ENCODE peak calls at places on chromosomes 13 and 19, in four cellular contexts. U is GM12878, S is K562, T is H1. C is an unnamed sample.

GRCh38 chr19:16095071-16095571 is 16.6 kb upstream of the RAB8A start:
- DNase-seq in U (no peak), S (no peak), T (no peak), C (no peak)

GRCh38 chr19:35357867-35358573 is at the start of gene FFAR3:
- DNase-seq in U (no peak), S (no peak), T (peak), C (no peak)

GRCh38 chr13:27189192-27189591 is 17.6 kb upstream of the USP12 start:
- DNase-seq in U (no peak), S (no peak), T (no peak), C (no peak)

GRCh38 chr19:19464339-19465098 is 50.8 kb downstream of the TSSK6 start:
- DNase-seq in U (no peak), S (no peak), T (no peak), C (no peak)

GRCh38 chr13:44667950-44668349 is 91.8 kb upstream of the TSC22D1 start:
- DNase-seq in U (no peak), S (no peak), T (no peak), C (no peak)

GRCh38 chr19:58356236-58356970 is 3.1 kb upstream of the A1BG start:
- DNase-seq in U (no peak), S (no peak), T (no peak), C (no peak)

GRCh38 chr13:66224644-66225043 is 1005.5 kb downstream of the PCDH9 start:
- DNase-seq in U (no peak), S (no peak), T (no peak), C (no peak)

GRCh38 chr19:17081672-17082630 is 6.4 kb downstream of the MYO9B start:
- DNase-seq in U (no peak), S (no peak), T (no peak), C (no peak)

GRCh38 chr19:35554076-35554475 is 8.7 kb downstream of the TMEM147 start:
- DNase-seq in U (no peak), S (no peak), T (no peak), C (no peak)

GRCh38 chr13:19644947-19645439 is 11.5 kb downstream of the MPHOSPH8 start:
- DNase-seq in U (no peak), S (no peak), T (no peak), C (no peak)

GRCh38 chr13:86856996-86857395 is 814.2 kb upstream of the SLITRK5 start:
- DNase-seq in U (no peak), S (no peak), T (no peak), C (peak)

GRCh38 chr13:32261567-32261966 is 53.6 kb downstream of the ZAR1L start:
- DNase-seq in U (no peak), S (peak), T (no peak), C (no peak)

GRCh38 chr19:7417671-7418324 is 69.1 kb downstream of the ARHGEF18 start:
- DNase-seq in U (no peak), S (peak), T (no peak), C (no peak)

GRCh38 chr19:42410371-42410770 is 16.8 kb downstream of the LIPE start:
- DNase-seq in U (no peak), S (no peak), T (no peak), C (no peak)

GRCh38 chr13:110248449-110249143 is 58.4 kb downstream of the COL4A1 start:
- DNase-seq in U (no peak), S (no peak), T (no peak), C (no peak)

GRCh38 chr13:26390203-26390602 is 136.3 kb downstream of the CDK8 start:
- DNase-seq in U (no peak), S (no peak), T (no peak), C (no peak)

GRCh38 chr13:24652346-24652745 is 27.9 kb upstream of the ATP12A start:
- DNase-seq in U (no peak), S (no peak), T (no peak), C (no peak)

GRCh38 chr19:7926727-7927604 is 1.0 kb upstream of the CTXN1 start:
- DNase-seq in U (no peak), S (no peak), T (no peak), C (no peak)

GRCh38 chr19:46904114-46905060 is 43.6 kb downstream of the ARHGAP35 start:
- DNase-seq in U (no peak), S (no peak), T (no peak), C (no peak)

GRCh38 chr19:12345197-12345596 is 11.8 kb upstream of the ZNF563 start:
- DNase-seq in U (no peak), S (no peak), T (no peak), C (no peak)

GRCh38 chr19:36245210-36246005 is 30.5 kb downstream of the ZNF146 start:
- DNase-seq in U (no peak), S (no peak), T (peak), C (no peak)

GRCh38 chr13:32176696-32177095 is 138.5 kb downstream of the ZAR1L start:
- DNase-seq in U (no peak), S (no peak), T (no peak), C (no peak)

GRCh38 chr19:56383826-56384605 is 9.3 kb downstream of the ZNF582 start:
- DNase-seq in U (no peak), S (no peak), T (no peak), C (no peak)

GRCh38 chr13:99230991-99231390 is 27.2 kb downstream of the GPR18 start:
- DNase-seq in U (no peak), S (no peak), T (no peak), C (no peak)

GRCh38 chr13:99227909-99228688 is 27.4 kb downstream of the UBAC2 start:
- DNase-seq in U (no peak), S (no peak), T (no peak), C (no peak)

GRCh38 chr13:99227331-99227900 is 26.8 kb downstream of the UBAC2 start:
- DNase-seq in U (no peak), S (no peak), T (no peak), C (no peak)

GRCh38 chr13:99226493-99226892 is 25.8 kb downstream of the UBAC2 start:
- DNase-seq in U (no peak), S (no peak), T (no peak), C (no peak)

GRCh38 chr13:99228737-99229691 is 28.4 kb downstream of the UBAC2 start:
- DNase-seq in U (peak), S (no peak), T (no peak), C (peak)
- TF ChIP-seq BRCA1 in U (no peak), S (no peak), T (no peak), C (no peak)

GRCh38 chr13:57629391-57629804 is 2.1 kb upstream of the PCDH17 start:
- DNase-seq in U (no peak), S (no peak), T (no peak), C (no peak)

GRCh38 chr13:57629821-57630235 is 1.7 kb upstream of the PCDH17 start:
- DNase-seq in U (no peak), S (peak), T (peak), C (no peak)

GRCh38 chr13:57627663-57628062 is 3.9 kb upstream of the PCDH17 start:
- DNase-seq in U (no peak), S (peak), T (no peak), C (no peak)

GRCh38 chr13:57624565-57625435 is 6.7 kb upstream of the PCDH17 start:
- DNase-seq in U (no peak), S (peak), T (no peak), C (peak)
- TF ChIP-seq HDAC2 in U (no peak), S (no peak), T (no peak), C (no peak)

GRCh38 chr13:36445806-36446423 is 13.6 kb downstream of the CCNA1 start:
- DNase-seq in U (no peak), S (no peak), T (no peak), C (no peak)
- TF ChIP-seq BRCA1 in U (no peak), S (no peak), T (no peak), C (no peak)

DNA sequence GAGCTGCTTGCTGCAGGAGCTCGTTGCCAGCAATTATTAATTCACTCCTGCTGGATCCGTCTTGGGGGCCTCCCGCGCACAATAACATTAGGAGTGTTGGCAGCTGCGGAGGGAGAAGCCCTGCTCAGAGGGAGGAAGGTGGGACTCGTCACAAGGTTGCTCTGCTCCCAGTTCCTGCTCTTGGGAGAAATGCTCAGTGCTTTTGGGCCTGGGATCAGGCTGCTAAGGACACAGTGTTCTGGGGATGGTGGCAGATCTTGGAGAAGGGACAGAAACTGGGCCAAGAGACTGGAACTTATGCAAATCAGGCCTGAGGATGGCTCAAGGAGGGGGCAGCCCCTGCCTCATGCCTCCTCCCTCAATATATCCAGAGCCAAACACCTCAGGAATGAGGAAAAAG is 78.9 kb upstream of the OLFM4 start:
- DNase-seq in U (no peak), S (no peak), T (no peak), C (no peak)
- TF ChIP-seq HDAC2 in U (no peak), S (no peak), T (no peak), C (no peak)

GRCh38 chr13:100883453-100883852 is 208.9 kb upstream of the TMTC4 start:
- DNase-seq in U (no peak), S (no peak), T (no peak), C (peak)

GRCh38 chr13:100879255-100879654 is 204.7 kb upstream of the TMTC4 start:
- DNase-seq in U (no peak), S (no peak), T (no peak), C (no peak)

GRCh38 chr13:100876044-100876403 is 201.4 kb upstream of the TMTC4 start:
- DNase-seq in U (no peak), S (no peak), T (no peak), C (no peak)

GRCh38 chr13:100880166-100880565 is 205.6 kb upstream of the TMTC4 start:
- DNase-seq in U (no peak), S (no peak), T (no peak), C (no peak)

GRCh38 chr13:100881291-100881864 is 206.8 kb upstream of the TMTC4 start:
- DNase-seq in U (no peak), S (no peak), T (no peak), C (no peak)
- TF ChIP-seq BRCA1 in U (no peak), S (no peak), T (no peak), C (no peak)

DNA sequence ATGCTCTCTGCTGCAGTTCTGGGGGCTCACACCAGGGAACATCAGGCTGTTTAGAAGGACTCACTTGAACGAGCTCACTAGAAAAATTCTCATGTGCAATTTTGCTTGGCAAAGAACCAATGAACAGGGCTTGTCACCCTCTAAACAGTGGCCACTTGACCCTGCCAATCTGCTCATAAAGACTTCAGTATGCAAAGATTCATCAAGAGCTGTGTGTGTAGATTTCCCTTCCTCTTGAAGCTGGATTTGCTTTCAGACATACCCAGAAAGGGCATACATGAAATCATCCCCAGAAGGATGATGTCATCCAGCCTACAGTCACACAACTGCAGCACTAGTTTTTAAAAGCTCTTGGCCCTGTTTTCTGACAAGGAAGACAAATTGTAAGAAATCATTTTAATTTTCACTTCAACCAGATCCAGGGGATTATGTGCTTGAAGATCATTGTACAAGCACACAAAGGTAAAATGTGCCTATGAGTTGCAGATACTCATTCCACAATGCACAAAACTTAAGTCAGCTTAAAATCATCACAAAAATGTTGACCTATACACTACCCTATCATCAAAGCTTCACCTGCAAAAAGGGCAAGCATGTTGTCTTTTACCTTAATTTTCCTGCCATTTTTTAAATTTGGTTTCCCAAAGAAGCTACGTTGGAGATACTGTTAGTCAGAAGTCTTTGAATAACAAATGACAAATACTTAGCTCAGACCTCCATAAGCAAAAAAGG is 5.2 kb upstream of the STK24 start:
- DNase-seq in U (no peak), S (no peak), T (no peak), C (no peak)
- TF ChIP-seq HDAC2 in U (no peak), S (no peak), T (no peak), C (no peak)

GRCh38 chr13:114088863-114089262 is 43.6 kb downstream of the RASA3 start:
- DNase-seq in U (no peak), S (no peak), T (no peak), C (no peak)

GRCh38 chr13:114088234-114088633 is 44.2 kb downstream of the RASA3 start:
- DNase-seq in U (no peak), S (no peak), T (no peak), C (no peak)

GRCh38 chr13:114090476-114090875 is 41.9 kb downstream of the RASA3 start:
- DNase-seq in U (no peak), S (no peak), T (no peak), C (no peak)

GRCh38 chr13:114089751-114090400 is 42.5 kb downstream of the RASA3 start:
- DNase-seq in U (no peak), S (no peak), T (no peak), C (no peak)

GRCh38 chr13:114089341-114089740 is 43.1 kb downstream of the RASA3 start:
- DNase-seq in U (no peak), S (no peak), T (no peak), C (no peak)
- TF ChIP-seq BRCA1 in U (no peak), S (no peak), T (no peak), C (no peak)

GRCh38 chr13:51380269-51380668 is 40.8 kb downstream of the SERPINE3 start:
- DNase-seq in U (no peak), S (no peak), T (no peak), C (no peak)
- TF ChIP-seq HDAC2 in U (no peak), S (no peak), T (no peak), C (no peak)

GRCh38 chr19:51440052-51440451 is 18.2 kb downstream of the SIGLEC8 start:
- DNase-seq in U (no peak), S (no peak), T (no peak), C (no peak)

GRCh38 chr19:51441410-51442390 is 16.6 kb downstream of the SIGLEC8 start:
- DNase-seq in U (peak), S (peak), T (no peak), C (no peak)

GRCh38 chr19:51440846-51441409 is 17.3 kb downstream of the SIGLEC8 start:
- DNase-seq in U (no peak), S (peak), T (no peak), C (no peak)

GRCh38 chr19:51433092-51433491 is 15.7 kb upstream of the SIGLEC10 start:
- DNase-seq in U (no peak), S (no peak), T (no peak), C (no peak)

GRCh38 chr19:51439021-51439465 is 19.2 kb downstream of the SIGLEC8 start:
- DNase-seq in U (no peak), S (peak), T (no peak), C (peak)
- TF ChIP-seq BRCA1 in U (no peak), S (no peak), T (no peak), C (no peak)

DNA sequence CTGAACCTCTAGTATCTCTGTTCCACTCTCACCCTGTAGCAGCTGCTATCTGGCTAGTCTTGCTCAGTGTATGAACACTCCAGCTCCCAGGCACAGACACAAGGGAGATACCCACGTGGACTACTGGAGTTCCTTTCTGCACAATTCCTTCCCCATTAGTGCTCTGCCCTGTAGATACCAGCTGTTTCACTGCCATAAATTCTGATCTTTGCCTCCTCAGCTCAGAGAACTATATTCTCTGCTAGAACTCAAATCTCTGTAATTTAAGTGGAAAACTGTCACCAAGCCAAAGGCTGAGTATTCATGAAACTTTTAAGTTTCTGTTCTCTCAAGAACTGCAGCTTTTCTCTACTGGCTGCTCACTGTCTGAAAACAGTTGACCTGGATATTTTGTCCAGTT is 273.7 kb downstream of the DIAPH3 start:
- DNase-seq in U (no peak), S (no peak), T (no peak), C (no peak)
- TF ChIP-seq HDAC2 in U (no peak), S (no peak), T (no peak), C (no peak)